ENCODE peak calls at places on chromosomes 5 and 9, in eight cellular contexts. One of them, this sample, is unnamed.

GRCh38 chr5:158979290-158979689 is 120.4 kb downstream of the EBF1 start:
- DNase-seq in DMS153: no peak
- DNase-seq in upper lobe of right lung: no peak
- DNase-seq in IMR-90: no peak
- DNase-seq in frontal cortex: no peak
- DNase-seq in stimulated activated CD4-positive, alpha-beta T cell treated with anti-CD3 and anti-CD28 coated beads, TNF-alpha, amount 100 ng/mL, for 1 hour: no peak
- DNase-seq in naive thymus-derived CD8-positive, alpha-beta T cell: no peak
- DNase-seq in mucosa of gallbladder: no peak
- DNase-seq in this sample: no peak

GRCh38 chr5:176870110-176870591 is 29.0 kb downstream of the HK3 start:
- DNase-seq in mucosa of gallbladder: peak
- DNase-seq in upper lobe of right lung: no peak
- DNase-seq in DMS153: no peak
- DNase-seq in frontal cortex: no peak
- DNase-seq in stimulated activated CD4-positive, alpha-beta T cell treated with anti-CD3 and anti-CD28 coated beads, TNF-alpha, amount 100 ng/mL, for 1 hour: no peak
- DNase-seq in naive thymus-derived CD8-positive, alpha-beta T cell: no peak
- DNase-seq in IMR-90: peak
- DNase-seq in this sample: peak

GRCh38 chr5:120293796-120294195 is 170.3 kb upstream of the PRR16 start:
- DNase-seq in frontal cortex: no peak
- DNase-seq in stimulated activated CD4-positive, alpha-beta T cell treated with anti-CD3 and anti-CD28 coated beads, TNF-alpha, amount 100 ng/mL, for 1 hour: no peak
- DNase-seq in naive thymus-derived CD8-positive, alpha-beta T cell: no peak
- DNase-seq in mucosa of gallbladder: no peak
- DNase-seq in IMR-90: peak
- DNase-seq in upper lobe of right lung: no peak
- DNase-seq in DMS153: no peak
- DNase-seq in this sample: no peak

GRCh38 chr9:121634329-121634784 is 17.1 kb upstream of the DAB2IP start:
- DNase-seq in upper lobe of right lung: no peak
- DNase-seq in frontal cortex: no peak
- DNase-seq in naive thymus-derived CD8-positive, alpha-beta T cell: no peak
- DNase-seq in stimulated activated CD4-positive, alpha-beta T cell treated with anti-CD3 and anti-CD28 coated beads, TNF-alpha, amount 100 ng/mL, for 1 hour: no peak
- DNase-seq in IMR-90: no peak
- DNase-seq in DMS153: no peak
- DNase-seq in mucosa of gallbladder: no peak
- DNase-seq in this sample: peak

GRCh38 chr9:17906204-17906840 is 327.5 kb downstream of the SH3GL2 start:
- DNase-seq in stimulated activated CD4-positive, alpha-beta T cell treated with anti-CD3 and anti-CD28 coated beads, TNF-alpha, amount 100 ng/mL, for 1 hour: no peak
- DNase-seq in upper lobe of right lung: peak
- DNase-seq in frontal cortex: no peak
- DNase-seq in mucosa of gallbladder: no peak
- DNase-seq in IMR-90: no peak
- DNase-seq in DMS153: no peak
- DNase-seq in naive thymus-derived CD8-positive, alpha-beta T cell: no peak
- DNase-seq in this sample: no peak

GRCh38 chr9:137880160-137880975 is 2.8 kb downstream of the CACNA1B start:
- DNase-seq in mucosa of gallbladder: no peak
- DNase-seq in naive thymus-derived CD8-positive, alpha-beta T cell: no peak
- DNase-seq in DMS153: no peak
- DNase-seq in frontal cortex: no peak
- DNase-seq in upper lobe of right lung: no peak
- DNase-seq in stimulated activated CD4-positive, alpha-beta T cell treated with anti-CD3 and anti-CD28 coated beads, TNF-alpha, amount 100 ng/mL, for 1 hour: no peak
- DNase-seq in IMR-90: no peak
- DNase-seq in this sample: no peak

GRCh38 chr5:177471610-177472356 is 1.7 kb downstream of the DBN1 start:
- DNase-seq in stimulated activated CD4-positive, alpha-beta T cell treated with anti-CD3 and anti-CD28 coated beads, TNF-alpha, amount 100 ng/mL, for 1 hour: no peak
- DNase-seq in frontal cortex: no peak
- DNase-seq in DMS153: no peak
- DNase-seq in IMR-90: peak
- DNase-seq in mucosa of gallbladder: no peak
- DNase-seq in upper lobe of right lung: peak
- DNase-seq in naive thymus-derived CD8-positive, alpha-beta T cell: no peak
- DNase-seq in this sample: no peak

GRCh38 chr5:122929001-122929400 is 83.6 kb downstream of the SNX24 start:
- DNase-seq in IMR-90: no peak
- DNase-seq in upper lobe of right lung: no peak
- DNase-seq in stimulated activated CD4-positive, alpha-beta T cell treated with anti-CD3 and anti-CD28 coated beads, TNF-alpha, amount 100 ng/mL, for 1 hour: no peak
- DNase-seq in frontal cortex: no peak
- DNase-seq in naive thymus-derived CD8-positive, alpha-beta T cell: no peak
- DNase-seq in DMS153: no peak
- DNase-seq in mucosa of gallbladder: no peak
- DNase-seq in this sample: no peak

GRCh38 chr5:68187268-68188055 is 28.1 kb upstream of the PIK3R1 start:
- DNase-seq in frontal cortex: peak
- DNase-seq in IMR-90: peak
- DNase-seq in upper lobe of right lung: peak
- DNase-seq in DMS153: peak
- DNase-seq in naive thymus-derived CD8-positive, alpha-beta T cell: no peak
- DNase-seq in stimulated activated CD4-positive, alpha-beta T cell treated with anti-CD3 and anti-CD28 coated beads, TNF-alpha, amount 100 ng/mL, for 1 hour: no peak
- DNase-seq in mucosa of gallbladder: peak
- DNase-seq in this sample: no peak

GRCh38 chr5:115398726-115399125 is 102.3 kb upstream of the CCDC112 start:
- DNase-seq in frontal cortex: no peak
- DNase-seq in upper lobe of right lung: no peak
- DNase-seq in mucosa of gallbladder: no peak
- DNase-seq in DMS153: no peak
- DNase-seq in naive thymus-derived CD8-positive, alpha-beta T cell: no peak
- DNase-seq in IMR-90: peak
- DNase-seq in stimulated activated CD4-positive, alpha-beta T cell treated with anti-CD3 and anti-CD28 coated beads, TNF-alpha, amount 100 ng/mL, for 1 hour: no peak
- DNase-seq in this sample: no peak

GRCh38 chr9:20753761-20754160 is 69.7 kb downstream of the FOCAD start:
- DNase-seq in DMS153: no peak
- DNase-seq in stimulated activated CD4-positive, alpha-beta T cell treated with anti-CD3 and anti-CD28 coated beads, TNF-alpha, amount 100 ng/mL, for 1 hour: no peak
- DNase-seq in IMR-90: peak
- DNase-seq in upper lobe of right lung: no peak
- DNase-seq in frontal cortex: no peak
- DNase-seq in mucosa of gallbladder: no peak
- DNase-seq in naive thymus-derived CD8-positive, alpha-beta T cell: no peak
- DNase-seq in this sample: no peak

GRCh38 chr9:134474058-134474370 is 147.8 kb downstream of the RXRA start:
- DNase-seq in naive thymus-derived CD8-positive, alpha-beta T cell: no peak
- DNase-seq in upper lobe of right lung: no peak
- DNase-seq in frontal cortex: no peak
- DNase-seq in stimulated activated CD4-positive, alpha-beta T cell treated with anti-CD3 and anti-CD28 coated beads, TNF-alpha, amount 100 ng/mL, for 1 hour: no peak
- DNase-seq in IMR-90: peak
- DNase-seq in mucosa of gallbladder: no peak
- DNase-seq in DMS153: no peak
- DNase-seq in this sample: no peak

GRCh38 chr5:2257326-2258244 is 374.9 kb upstream of the IRX4 start:
- DNase-seq in frontal cortex: no peak
- DNase-seq in naive thymus-derived CD8-positive, alpha-beta T cell: no peak
- DNase-seq in IMR-90: no peak
- DNase-seq in upper lobe of right lung: peak
- DNase-seq in mucosa of gallbladder: no peak
- DNase-seq in stimulated activated CD4-positive, alpha-beta T cell treated with anti-CD3 and anti-CD28 coated beads, TNF-alpha, amount 100 ng/mL, for 1 hour: no peak
- DNase-seq in DMS153: no peak
- DNase-seq in this sample: no peak

GRCh38 chr9:98854206-98854756 is 46.8 kb downstream of the GALNT12 start:
- DNase-seq in frontal cortex: no peak
- DNase-seq in stimulated activated CD4-positive, alpha-beta T cell treated with anti-CD3 and anti-CD28 coated beads, TNF-alpha, amount 100 ng/mL, for 1 hour: no peak
- DNase-seq in upper lobe of right lung: no peak
- DNase-seq in naive thymus-derived CD8-positive, alpha-beta T cell: no peak
- DNase-seq in mucosa of gallbladder: no peak
- DNase-seq in IMR-90: peak
- DNase-seq in DMS153: no peak
- DNase-seq in this sample: no peak

GRCh38 chr5:23446436-23446835 is 61.0 kb upstream of the PRDM9 start:
- DNase-seq in upper lobe of right lung: no peak
- DNase-seq in DMS153: no peak
- DNase-seq in IMR-90: no peak
- DNase-seq in mucosa of gallbladder: no peak
- DNase-seq in naive thymus-derived CD8-positive, alpha-beta T cell: no peak
- DNase-seq in stimulated activated CD4-positive, alpha-beta T cell treated with anti-CD3 and anti-CD28 coated beads, TNF-alpha, amount 100 ng/mL, for 1 hour: no peak
- DNase-seq in frontal cortex: no peak
- DNase-seq in this sample: no peak

GRCh38 chr9:108911820-108912219 is 22.1 kb downstream of the ELP1 start:
- DNase-seq in mucosa of gallbladder: no peak
- DNase-seq in DMS153: no peak
- DNase-seq in stimulated activated CD4-positive, alpha-beta T cell treated with anti-CD3 and anti-CD28 coated beads, TNF-alpha, amount 100 ng/mL, for 1 hour: no peak
- DNase-seq in IMR-90: no peak
- DNase-seq in frontal cortex: no peak
- DNase-seq in upper lobe of right lung: no peak
- DNase-seq in naive thymus-derived CD8-positive, alpha-beta T cell: no peak
- DNase-seq in this sample: no peak

GRCh38 chr5:80370394-80370793 is 37.5 kb upstream of the ZFYVE16 start:
- DNase-seq in mucosa of gallbladder: no peak
- DNase-seq in frontal cortex: no peak
- DNase-seq in upper lobe of right lung: no peak
- DNase-seq in stimulated activated CD4-positive, alpha-beta T cell treated with anti-CD3 and anti-CD28 coated beads, TNF-alpha, amount 100 ng/mL, for 1 hour: no peak
- DNase-seq in IMR-90: no peak
- DNase-seq in DMS153: no peak
- DNase-seq in naive thymus-derived CD8-positive, alpha-beta T cell: no peak
- DNase-seq in this sample: no peak

GRCh38 chr5:6504677-6505414 is 56.2 kb downstream of the UBE2QL1 start:
- DNase-seq in upper lobe of right lung: no peak
- DNase-seq in IMR-90: peak
- DNase-seq in DMS153: peak
- DNase-seq in naive thymus-derived CD8-positive, alpha-beta T cell: no peak
- DNase-seq in frontal cortex: no peak
- DNase-seq in mucosa of gallbladder: no peak
- DNase-seq in stimulated activated CD4-positive, alpha-beta T cell treated with anti-CD3 and anti-CD28 coated beads, TNF-alpha, amount 100 ng/mL, for 1 hour: no peak
- DNase-seq in this sample: no peak

GRCh38 chr9:95508968-95509850 is 7.6 kb downstream of the PTCH1 start:
- DNase-seq in mucosa of gallbladder: peak
- DNase-seq in naive thymus-derived CD8-positive, alpha-beta T cell: peak
- DNase-seq in stimulated activated CD4-positive, alpha-beta T cell treated with anti-CD3 and anti-CD28 coated beads, TNF-alpha, amount 100 ng/mL, for 1 hour: no peak
- DNase-seq in DMS153: peak
- DNase-seq in frontal cortex: peak
- DNase-seq in upper lobe of right lung: peak
- DNase-seq in IMR-90: peak
- DNase-seq in this sample: peak

GRCh38 chr5:77707786-77708185 is 68.4 kb downstream of the TBCA start:
- DNase-seq in mucosa of gallbladder: no peak
- DNase-seq in frontal cortex: no peak
- DNase-seq in naive thymus-derived CD8-positive, alpha-beta T cell: no peak
- DNase-seq in IMR-90: peak
- DNase-seq in DMS153: no peak
- DNase-seq in upper lobe of right lung: no peak
- DNase-seq in stimulated activated CD4-positive, alpha-beta T cell treated with anti-CD3 and anti-CD28 coated beads, TNF-alpha, amount 100 ng/mL, for 1 hour: no peak
- DNase-seq in this sample: no peak

GRCh38 chr5:62268239-62268638 is 37.8 kb upstream of the KIF2A start:
- DNase-seq in frontal cortex: no peak
- DNase-seq in DMS153: no peak
- DNase-seq in stimulated activated CD4-positive, alpha-beta T cell treated with anti-CD3 and anti-CD28 coated beads, TNF-alpha, amount 100 ng/mL, for 1 hour: no peak
- DNase-seq in upper lobe of right lung: no peak
- DNase-seq in naive thymus-derived CD8-positive, alpha-beta T cell: no peak
- DNase-seq in mucosa of gallbladder: peak
- DNase-seq in IMR-90: no peak
- DNase-seq in this sample: peak

GRCh38 chr9:96400132-96400910 is 16.8 kb upstream of the SLC35D2 start:
- DNase-seq in mucosa of gallbladder: no peak
- DNase-seq in upper lobe of right lung: no peak
- DNase-seq in IMR-90: no peak
- DNase-seq in naive thymus-derived CD8-positive, alpha-beta T cell: no peak
- DNase-seq in DMS153: no peak
- DNase-seq in frontal cortex: no peak
- DNase-seq in stimulated activated CD4-positive, alpha-beta T cell treated with anti-CD3 and anti-CD28 coated beads, TNF-alpha, amount 100 ng/mL, for 1 hour: no peak
- DNase-seq in this sample: no peak

GRCh38 chr5:136032564-136032963 is 3.8 kb downstream of the TGFBI start:
- DNase-seq in DMS153: no peak
- DNase-seq in mucosa of gallbladder: no peak
- DNase-seq in upper lobe of right lung: peak
- DNase-seq in naive thymus-derived CD8-positive, alpha-beta T cell: no peak
- DNase-seq in stimulated activated CD4-positive, alpha-beta T cell treated with anti-CD3 and anti-CD28 coated beads, TNF-alpha, amount 100 ng/mL, for 1 hour: no peak
- DNase-seq in IMR-90: peak
- DNase-seq in frontal cortex: no peak
- DNase-seq in this sample: no peak

GRCh38 chr5:141084487-141084989 is 9.9 kb upstream of the PCDHB2 start:
- DNase-seq in stimulated activated CD4-positive, alpha-beta T cell treated with anti-CD3 and anti-CD28 coated beads, TNF-alpha, amount 100 ng/mL, for 1 hour: no peak
- DNase-seq in mucosa of gallbladder: peak
- DNase-seq in naive thymus-derived CD8-positive, alpha-beta T cell: peak
- DNase-seq in upper lobe of right lung: no peak
- DNase-seq in DMS153: peak
- DNase-seq in frontal cortex: no peak
- DNase-seq in IMR-90: peak
- DNase-seq in this sample: no peak

GRCh38 chr9:128098936-128099931 is 28.3 kb downstream of the PTGES2 start:
- DNase-seq in mucosa of gallbladder: no peak
- DNase-seq in frontal cortex: no peak
- DNase-seq in DMS153: no peak
- DNase-seq in stimulated activated CD4-positive, alpha-beta T cell treated with anti-CD3 and anti-CD28 coated beads, TNF-alpha, amount 100 ng/mL, for 1 hour: no peak
- DNase-seq in naive thymus-derived CD8-positive, alpha-beta T cell: no peak
- DNase-seq in IMR-90: no peak
- DNase-seq in upper lobe of right lung: no peak
- DNase-seq in this sample: peak

GRCh38 chr9:95102001-95102433 is 215.5 kb downstream of the FANCC start:
- DNase-seq in IMR-90: no peak
- DNase-seq in frontal cortex: peak
- DNase-seq in naive thymus-derived CD8-positive, alpha-beta T cell: no peak
- DNase-seq in stimulated activated CD4-positive, alpha-beta T cell treated with anti-CD3 and anti-CD28 coated beads, TNF-alpha, amount 100 ng/mL, for 1 hour: no peak
- DNase-seq in mucosa of gallbladder: no peak
- DNase-seq in upper lobe of right lung: no peak
- DNase-seq in DMS153: no peak
- DNase-seq in this sample: no peak

GRCh38 chr5:138824516-138824915 is 50.6 kb downstream of the LRRTM2 start:
- DNase-seq in upper lobe of right lung: no peak
- DNase-seq in mucosa of gallbladder: no peak
- DNase-seq in naive thymus-derived CD8-positive, alpha-beta T cell: no peak
- DNase-seq in frontal cortex: no peak
- DNase-seq in stimulated activated CD4-positive, alpha-beta T cell treated with anti-CD3 and anti-CD28 coated beads, TNF-alpha, amount 100 ng/mL, for 1 hour: no peak
- DNase-seq in DMS153: no peak
- DNase-seq in IMR-90: peak
- DNase-seq in this sample: no peak

GRCh38 chr5:93421987-93422391 is 159.0 kb downstream of the NR2F1-AS1 start:
- DNase-seq in DMS153: no peak
- DNase-seq in IMR-90: no peak
- DNase-seq in naive thymus-derived CD8-positive, alpha-beta T cell: no peak
- DNase-seq in frontal cortex: no peak
- DNase-seq in mucosa of gallbladder: no peak
- DNase-seq in stimulated activated CD4-positive, alpha-beta T cell treated with anti-CD3 and anti-CD28 coated beads, TNF-alpha, amount 100 ng/mL, for 1 hour: no peak
- DNase-seq in upper lobe of right lung: no peak
- DNase-seq in this sample: no peak

GRCh38 chr9:92790542-92791527 is 26.2 kb upstream of the BICD2 start:
- DNase-seq in stimulated activated CD4-positive, alpha-beta T cell treated with anti-CD3 and anti-CD28 coated beads, TNF-alpha, amount 100 ng/mL, for 1 hour: peak
- DNase-seq in naive thymus-derived CD8-positive, alpha-beta T cell: peak
- DNase-seq in upper lobe of right lung: peak
- DNase-seq in mucosa of gallbladder: peak
- DNase-seq in DMS153: peak
- DNase-seq in IMR-90: peak
- DNase-seq in frontal cortex: peak
- DNase-seq in this sample: peak

GRCh38 chr9:136920069-136920468 is 24.5 kb downstream of the FBXW5 start:
- DNase-seq in frontal cortex: no peak
- DNase-seq in stimulated activated CD4-positive, alpha-beta T cell treated with anti-CD3 and anti-CD28 coated beads, TNF-alpha, amount 100 ng/mL, for 1 hour: no peak
- DNase-seq in IMR-90: no peak
- DNase-seq in DMS153: no peak
- DNase-seq in naive thymus-derived CD8-positive, alpha-beta T cell: no peak
- DNase-seq in upper lobe of right lung: no peak
- DNase-seq in mucosa of gallbladder: no peak
- DNase-seq in this sample: no peak

GRCh38 chr9:127796899-127797370 is 5.7 kb upstream of the FPGS start:
- DNase-seq in upper lobe of right lung: no peak
- DNase-seq in mucosa of gallbladder: no peak
- DNase-seq in IMR-90: peak
- DNase-seq in naive thymus-derived CD8-positive, alpha-beta T cell: no peak
- DNase-seq in frontal cortex: no peak
- DNase-seq in DMS153: no peak
- DNase-seq in stimulated activated CD4-positive, alpha-beta T cell treated with anti-CD3 and anti-CD28 coated beads, TNF-alpha, amount 100 ng/mL, for 1 hour: no peak
- DNase-seq in this sample: no peak

GRCh38 chr5:151125421-151125820 is 32.2 kb downstream of the ANXA6 start:
- DNase-seq in upper lobe of right lung: no peak
- DNase-seq in naive thymus-derived CD8-positive, alpha-beta T cell: no peak
- DNase-seq in stimulated activated CD4-positive, alpha-beta T cell treated with anti-CD3 and anti-CD28 coated beads, TNF-alpha, amount 100 ng/mL, for 1 hour: no peak
- DNase-seq in mucosa of gallbladder: no peak
- DNase-seq in frontal cortex: no peak
- DNase-seq in DMS153: no peak
- DNase-seq in IMR-90: no peak
- DNase-seq in this sample: no peak

GRCh38 chr5:144103611-144104010 is 66.8 kb downstream of the YIPF5 start:
- DNase-seq in naive thymus-derived CD8-positive, alpha-beta T cell: no peak
- DNase-seq in mucosa of gallbladder: no peak
- DNase-seq in DMS153: no peak
- DNase-seq in stimulated activated CD4-positive, alpha-beta T cell treated with anti-CD3 and anti-CD28 coated beads, TNF-alpha, amount 100 ng/mL, for 1 hour: no peak
- DNase-seq in frontal cortex: no peak
- DNase-seq in upper lobe of right lung: no peak
- DNase-seq in IMR-90: no peak
- DNase-seq in this sample: no peak